ENCODE peak calls at places on chromosomes 6 and 20, in eight cellular contexts. V is stomach, Z is thoracic aorta, W is tibial nerve, J is mesendoderm, T is fibroblast of lung, H is endothelial cell of umbilical vein, B is BE2C. C is an unnamed sample.
A peak's percentile ranks its signal among the peaks of the same experiment; 100 is the strongest.

GRCh38 chr20:8334641-8335040 is 202.6 kb downstream of the PLCB1 start:
- DNase-seq in V (no peak), Z (no peak), W (no peak), J (no peak), T (no peak), H (no peak), B (no peak), C (no peak)

GRCh38 chr6:170206931-170207431 is 83.9 kb downstream of the DLL1 start:
- DNase-seq in V (peak; percentile 18), Z (no peak), W (no peak), J (no peak), T (no peak), H (no peak), B (no peak), C (no peak)

GRCh38 chr6:33607126-33607783 is 13.9 kb upstream of the ITPR3 start:
- DNase-seq in V (no peak), Z (no peak), W (no peak), J (no peak), T (no peak), H (no peak), B (no peak), C (no peak)

GRCh38 chr20:33490934-33491656 is 1.2 kb downstream of the CBFA2T2 start:
- DNase-seq in V (no peak), Z (no peak), W (no peak), J (no peak), T (no peak), H (no peak), B (no peak), C (no peak)

GRCh38 chr20:1876217-1876921 is 18.8 kb upstream of the SIRPA start:
- DNase-seq in V (no peak), Z (no peak), W (no peak), J (no peak), T (no peak), H (no peak), B (peak; percentile 10), C (no peak)

GRCh38 chr20:35216541-35216940 is 9.9 kb upstream of the MMP24 start:
- DNase-seq in V (no peak), Z (no peak), W (no peak), J (no peak), T (no peak), H (no peak), B (no peak), C (no peak)

GRCh38 chr6:31888281-31889258 is 8.9 kb downstream of the EHMT2 start:
- DNase-seq in V (peak; percentile 51), Z (no peak), W (no peak), J (no peak), T (no peak), H (no peak), B (peak; percentile 60), C (no peak)

GRCh38 chr6:107784669-107785068 is 39.4 kb downstream of the SCML4 start:
- DNase-seq in V (no peak), Z (no peak), W (no peak), J (no peak), T (no peak), H (no peak), B (no peak), C (no peak)

GRCh38 chr20:45842169-45842812 is 8.7 kb downstream of the SNX21 start:
- DNase-seq in V (no peak), Z (no peak), W (no peak), J (no peak), T (peak; percentile 69), H (peak; percentile 43), B (no peak), C (no peak)

GRCh38 chr20:31712564-31713311 is 9.9 kb downstream of the BCL2L1 start:
- DNase-seq in V (peak; percentile 92), Z (peak; percentile 82), W (peak; percentile 85), J (peak; percentile 93), T (peak; percentile 79), H (peak; percentile 91), B (no peak), C (peak; percentile 96)

GRCh38 chr20:31709939-31710338 is 12.7 kb downstream of the BCL2L1 start:
- DNase-seq in V (no peak), Z (no peak), W (no peak), J (no peak), T (no peak), H (no peak), B (no peak), C (no peak)

GRCh38 chr20:31710423-31711250 is 12.0 kb downstream of the BCL2L1 start:
- DNase-seq in V (peak; percentile 76), Z (no peak), W (no peak), J (no peak), T (no peak), H (no peak), B (no peak), C (no peak)

GRCh38 chr20:31712112-31712553 is 10.5 kb downstream of the BCL2L1 start:
- DNase-seq in V (peak; percentile 69), Z (no peak), W (no peak), J (no peak), T (no peak), H (no peak), B (no peak), C (peak; percentile 41)

DNA sequence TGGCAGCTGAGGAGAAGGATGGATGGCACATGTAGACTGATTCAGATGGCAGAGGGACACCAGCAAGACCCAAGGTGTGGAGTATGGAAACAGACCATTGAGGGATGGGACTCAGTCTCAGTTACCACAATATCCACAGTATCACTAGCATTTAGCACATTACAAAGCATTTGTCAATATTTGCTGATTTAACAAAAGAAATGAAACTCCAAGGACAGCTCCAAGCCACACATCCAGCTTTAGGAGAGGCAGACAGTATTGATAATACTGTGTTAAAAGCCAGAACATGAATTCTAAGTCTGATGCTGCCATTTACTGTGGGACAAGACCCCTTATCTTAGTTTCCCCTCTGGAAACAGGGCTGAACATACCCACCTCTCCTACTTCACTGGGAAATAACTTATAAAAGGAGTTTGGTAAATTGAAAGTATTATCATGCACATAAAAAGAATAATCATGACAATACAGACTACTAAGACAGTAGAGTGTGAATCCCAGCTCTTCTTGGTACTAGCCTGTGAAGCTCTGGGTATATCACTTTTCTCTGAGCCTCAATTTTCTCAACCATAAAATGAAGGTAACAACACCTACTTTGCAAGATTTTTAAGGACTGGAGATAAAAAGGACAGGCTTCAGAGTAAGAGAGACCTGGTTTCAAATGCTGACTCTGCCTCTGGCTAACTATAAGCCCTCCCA is 11.1 kb downstream of the BCL2L1 start:
- DNase-seq in V (no peak), Z (no peak), W (no peak), J (peak; percentile 38), T (no peak), H (no peak), B (no peak), C (no peak)
- H3K4me1 ChIP-seq in V (peaks cover 93% of the 10 kb centered on the region), Z (peaks cover 71% of the 10 kb centered on the region), W (peaks cover 77% of the 10 kb centered on the region), J (peaks cover 17% of the 10 kb centered on the region), T (peaks cover 34% of the 10 kb centered on the region), H (peaks cover 45% of the 10 kb centered on the region), B (no peaks in the 10 kb centered on the region), C (peaks cover 51% of the 10 kb centered on the region)

GRCh38 chr20:63846128-63846771 is 15.0 kb upstream of the ABHD16B start:
- DNase-seq in V (no peak), Z (no peak), W (no peak), J (peak; percentile 94), T (peak; percentile 47), H (no peak), B (peak; percentile 54), C (no peak)
- H3K4me3 ChIP-seq in V (no peak overlapping the region), Z (no peak overlapping the region), W (no peak overlapping the region), J (no peak overlapping the region), T (peak overlapping the region; percentile 25), H (no peak overlapping the region), B (peak overlapping the region; percentile 38), C (no peak overlapping the region)

GRCh38 chr6:136020691-136021090 is 169.2 kb downstream of the PDE7B start:
- DNase-seq in V (no peak), Z (no peak), W (no peak), J (no peak), T (no peak), H (no peak), B (no peak), C (no peak)

GRCh38 chr6:136015531-136015930 is 164.0 kb downstream of the PDE7B start:
- DNase-seq in V (no peak), Z (no peak), W (no peak), J (no peak), T (peak; percentile 35), H (no peak), B (no peak), C (no peak)

GRCh38 chr6:136012948-136013347 is 161.4 kb downstream of the PDE7B start:
- DNase-seq in V (no peak), Z (no peak), W (no peak), J (no peak), T (no peak), H (no peak), B (no peak), C (no peak)

GRCh38 chr6:136014454-136015421 is 163.2 kb downstream of the PDE7B start:
- DNase-seq in V (no peak), Z (no peak), W (no peak), J (peak; percentile 63), T (peak; percentile 100), H (no peak), B (no peak), C (peak; percentile 86)

DNA sequence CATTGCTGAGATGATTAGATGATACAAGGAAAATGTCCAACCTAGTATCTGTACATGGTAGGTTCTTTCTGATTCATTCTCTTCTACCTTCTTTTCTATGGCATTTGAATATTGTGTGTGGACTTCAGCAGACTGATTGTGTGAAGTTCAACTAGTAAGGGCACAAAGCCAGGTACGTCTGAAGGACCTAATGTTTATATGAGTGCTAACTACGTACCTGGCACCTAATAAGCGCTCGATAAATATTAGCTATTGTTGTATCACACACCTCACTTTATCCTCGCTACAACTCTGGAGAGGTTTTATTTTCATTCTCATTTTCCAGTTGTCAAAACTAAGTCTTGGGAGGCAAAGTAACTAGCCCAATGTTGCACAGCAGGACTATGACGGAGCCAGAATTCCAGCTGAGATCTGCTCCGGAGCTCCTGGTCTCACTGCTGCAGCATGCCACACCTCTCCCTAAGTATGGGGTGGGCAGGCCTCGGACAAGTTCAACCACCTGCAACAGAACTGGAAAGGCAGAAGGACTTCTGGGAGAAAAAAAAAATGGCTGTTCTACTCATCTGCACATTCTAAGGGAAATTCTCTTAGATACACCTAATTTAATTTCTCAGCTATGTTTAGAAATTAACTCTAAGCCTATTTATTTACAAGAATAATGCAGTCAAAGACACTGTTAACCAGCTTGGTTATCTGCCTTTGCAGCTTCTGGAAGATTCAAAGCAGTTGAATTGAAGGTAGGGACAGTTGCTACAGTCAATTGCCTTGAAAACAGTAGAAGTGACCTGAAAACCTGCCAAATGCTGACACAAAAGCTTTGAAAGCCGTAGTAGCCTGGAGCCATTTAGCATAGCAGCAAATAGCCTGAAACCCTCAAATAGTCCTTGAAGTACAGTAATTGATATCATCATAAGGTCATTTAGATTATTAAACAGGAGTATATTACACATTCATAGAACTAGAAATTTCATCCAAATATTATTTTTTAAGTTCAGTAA is 165.0 kb downstream of the PDE7B start:
- DNase-seq in V (peak; percentile 38), Z (no peak), W (no peak), J (peak; percentile 46), T (no peak), H (no peak), B (no peak), C (no peak)
- H3K4me1 ChIP-seq in V (peaks cover 3% of the 10 kb centered on the region), Z (no peaks in the 10 kb centered on the region), W (no peaks in the 10 kb centered on the region), J (no peaks in the 10 kb centered on the region), T (peaks cover 18% of the 10 kb centered on the region), H (peaks cover 11% of the 10 kb centered on the region), B (no peaks in the 10 kb centered on the region), C (peaks cover 41% of the 10 kb centered on the region)

GRCh38 chr6:89385846-89386245 is 26.2 kb downstream of the RRAGD start:
- DNase-seq in V (no peak), Z (no peak), W (no peak), J (no peak), T (no peak), H (no peak), B (no peak), C (no peak)
- H3K4me3 ChIP-seq in V (no peak overlapping the region), Z (no peak overlapping the region), W (no peak overlapping the region), J (no peak overlapping the region), T (no peak overlapping the region), H (no peak overlapping the region), B (no peak overlapping the region), C (no peak overlapping the region)

C was measured in SJSA1.